ENCODE peak calls at places on chromosomes 2 and 18, in seven cellular contexts. One of them, this sample, is unnamed.
A peak's percentile ranks its signal among the peaks of the same experiment; 100 is the strongest.

GRCh38 chr2:85705680-85706039 is 11.5 kb downstream of the GNLY start:
- DNase-seq in keratinocyte: peak; percentile 35
- DNase-seq in SK-N-SH: no peak
- DNase-seq in BJ: peak; percentile 88
- DNase-seq in astrocyte: peak; percentile 98
- DNase-seq in lower lobe of right lung: peak; percentile 68
- DNase-seq in IMR-90: peak; percentile 99
- DNase-seq in this sample: no peak

GRCh38 chr2:162989507-162989906 is 150.9 kb upstream of the KCNH7 start:
- DNase-seq in keratinocyte: no peak
- DNase-seq in SK-N-SH: no peak
- DNase-seq in BJ: no peak
- DNase-seq in astrocyte: no peak
- DNase-seq in lower lobe of right lung: no peak
- DNase-seq in IMR-90: no peak
- DNase-seq in this sample: no peak

GRCh38 chr2:207819839-207820784 is 50.4 kb upstream of the FZD5 start:
- DNase-seq in keratinocyte: no peak
- DNase-seq in SK-N-SH: no peak
- DNase-seq in BJ: no peak
- DNase-seq in astrocyte: no peak
- DNase-seq in lower lobe of right lung: no peak
- DNase-seq in IMR-90: no peak
- DNase-seq in this sample: no peak

GRCh38 chr18:46319793-46320192 is 215.6 kb downstream of the HAUS1 start:
- DNase-seq in keratinocyte: no peak
- DNase-seq in SK-N-SH: no peak
- DNase-seq in BJ: no peak
- DNase-seq in astrocyte: peak; percentile 42
- DNase-seq in lower lobe of right lung: no peak
- DNase-seq in IMR-90: no peak
- DNase-seq in this sample: no peak

GRCh38 chr2:77161009-77161408 is 361.2 kb downstream of the LRRTM4 start:
- DNase-seq in keratinocyte: no peak
- DNase-seq in SK-N-SH: no peak
- DNase-seq in BJ: no peak
- DNase-seq in astrocyte: peak; percentile 65
- DNase-seq in lower lobe of right lung: no peak
- DNase-seq in IMR-90: peak; percentile 3
- DNase-seq in this sample: no peak

GRCh38 chr18:36185157-36185556 is 2.1 kb upstream of the MOCOS start:
- DNase-seq in keratinocyte: no peak
- DNase-seq in SK-N-SH: no peak
- DNase-seq in BJ: no peak
- DNase-seq in astrocyte: no peak
- DNase-seq in lower lobe of right lung: no peak
- DNase-seq in IMR-90: no peak
- DNase-seq in this sample: no peak

GRCh38 chr2:3589086-3589485 is 5.8 kb upstream of the COLEC11 start:
- DNase-seq in keratinocyte: no peak
- DNase-seq in SK-N-SH: no peak
- DNase-seq in BJ: no peak
- DNase-seq in astrocyte: no peak
- DNase-seq in lower lobe of right lung: no peak
- DNase-seq in IMR-90: no peak
- DNase-seq in this sample: no peak

GRCh38 chr2:73963385-73964120 is 21.2 kb upstream of the TET3 start:
- DNase-seq in keratinocyte: no peak
- DNase-seq in SK-N-SH: no peak
- DNase-seq in BJ: no peak
- DNase-seq in astrocyte: no peak
- DNase-seq in lower lobe of right lung: no peak
- DNase-seq in IMR-90: no peak
- DNase-seq in this sample: peak; percentile 65

GRCh38 chr2:128452536-128453530 is 134.2 kb upstream of the HS6ST1 start:
- DNase-seq in keratinocyte: no peak
- DNase-seq in SK-N-SH: no peak
- DNase-seq in BJ: no peak
- DNase-seq in astrocyte: no peak
- DNase-seq in lower lobe of right lung: no peak
- DNase-seq in IMR-90: no peak
- DNase-seq in this sample: peak; percentile 1

GRCh38 chr2:26897807-26898479 is 50.0 kb downstream of the DPYSL5 start:
- DNase-seq in keratinocyte: no peak
- DNase-seq in SK-N-SH: no peak
- DNase-seq in BJ: no peak
- DNase-seq in astrocyte: no peak
- DNase-seq in lower lobe of right lung: no peak
- DNase-seq in IMR-90: no peak
- DNase-seq in this sample: no peak

GRCh38 chr18:46196627-46197243 is 92.5 kb downstream of the HAUS1 start:
- DNase-seq in keratinocyte: no peak
- DNase-seq in SK-N-SH: no peak
- DNase-seq in BJ: no peak
- DNase-seq in astrocyte: peak; percentile 44
- DNase-seq in lower lobe of right lung: no peak
- DNase-seq in IMR-90: peak; percentile 36
- DNase-seq in this sample: no peak

GRCh38 chr18:41655074-41655473 is 300.0 kb upstream of the PIK3C3 start:
- DNase-seq in keratinocyte: no peak
- DNase-seq in SK-N-SH: no peak
- DNase-seq in BJ: no peak
- DNase-seq in astrocyte: no peak
- DNase-seq in lower lobe of right lung: no peak
- DNase-seq in IMR-90: no peak
- DNase-seq in this sample: no peak

GRCh38 chr2:218077464-218078216 is 8.6 kb downstream of the RUFY4 start:
- DNase-seq in keratinocyte: no peak
- DNase-seq in SK-N-SH: no peak
- DNase-seq in BJ: no peak
- DNase-seq in astrocyte: no peak
- DNase-seq in lower lobe of right lung: no peak
- DNase-seq in IMR-90: no peak
- DNase-seq in this sample: no peak

GRCh38 chr2:207337234-207338219 is 171.8 kb upstream of the KLF7 start:
- DNase-seq in keratinocyte: peak; percentile 100
- DNase-seq in SK-N-SH: no peak
- DNase-seq in BJ: no peak
- DNase-seq in astrocyte: peak; percentile 74
- DNase-seq in lower lobe of right lung: no peak
- DNase-seq in IMR-90: peak; percentile 63
- DNase-seq in this sample: no peak

GRCh38 chr18:26406854-26407517 is 141.4 kb downstream of the KCTD1 start:
- DNase-seq in keratinocyte: no peak
- DNase-seq in SK-N-SH: no peak
- DNase-seq in BJ: no peak
- DNase-seq in astrocyte: peak; percentile 4
- DNase-seq in lower lobe of right lung: no peak
- DNase-seq in IMR-90: no peak
- DNase-seq in this sample: no peak

GRCh38 chr2:175154670-175155082 is 13.3 kb downstream of the ATF2 start:
- DNase-seq in keratinocyte: no peak
- DNase-seq in SK-N-SH: no peak
- DNase-seq in BJ: no peak
- DNase-seq in astrocyte: peak; percentile 87
- DNase-seq in lower lobe of right lung: no peak
- DNase-seq in IMR-90: peak; percentile 89
- DNase-seq in this sample: peak; percentile 23

GRCh38 chr2:148716378-148716777 is 71.8 kb downstream of the EPC2 start:
- DNase-seq in keratinocyte: no peak
- DNase-seq in SK-N-SH: no peak
- DNase-seq in BJ: no peak
- DNase-seq in astrocyte: no peak
- DNase-seq in lower lobe of right lung: no peak
- DNase-seq in IMR-90: no peak
- DNase-seq in this sample: no peak

DNA sequence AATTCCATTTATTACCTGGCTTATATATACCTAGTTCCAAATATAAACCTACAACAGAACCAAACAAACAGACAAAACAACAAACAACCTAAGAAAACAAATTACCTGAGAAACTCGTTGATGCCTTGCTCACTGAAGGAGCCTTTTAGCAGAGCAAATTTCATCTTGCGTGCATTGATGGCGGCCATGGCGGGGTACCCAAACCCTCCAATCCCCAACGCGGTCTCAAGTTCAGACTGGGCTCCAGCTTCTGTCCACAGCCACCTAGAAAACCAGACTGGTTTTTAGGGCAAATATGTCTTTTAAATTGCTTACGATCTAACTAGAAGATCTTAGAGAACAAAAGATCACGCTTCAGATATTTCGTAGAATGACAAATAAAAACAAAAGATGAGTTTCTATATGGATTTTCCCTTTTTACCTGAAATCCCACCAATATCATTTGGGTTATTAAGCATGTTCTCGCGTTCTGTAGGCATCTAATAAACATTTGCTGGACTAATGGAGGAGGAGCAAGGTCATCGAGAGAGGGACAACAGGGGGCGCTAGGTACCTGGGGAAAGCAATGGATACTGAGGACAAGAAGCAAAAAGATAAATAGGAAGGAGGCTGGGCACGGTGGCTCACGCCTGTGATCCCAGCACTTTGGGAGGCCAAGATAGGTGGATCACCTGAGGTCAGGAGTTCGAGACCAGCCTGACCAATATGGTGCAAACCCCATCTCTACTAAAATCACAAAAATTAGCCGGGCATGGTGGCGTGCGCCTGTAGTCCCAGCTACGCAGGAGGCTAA is 25.2 kb downstream of the PDIA6 start:
- DNase-seq in keratinocyte: no peak
- DNase-seq in SK-N-SH: peak; percentile 60
- DNase-seq in BJ: no peak
- DNase-seq in astrocyte: no peak
- DNase-seq in lower lobe of right lung: no peak
- DNase-seq in IMR-90: no peak
- DNase-seq in this sample: peak; percentile 49
- TF ChIP-seq CTCF in keratinocyte: peak; percentile 49
- TF ChIP-seq CTCF in SK-N-SH: peak; percentile 56
- TF ChIP-seq CTCF in BJ: peak; percentile 20
- TF ChIP-seq CTCF in astrocyte: no peak
- TF ChIP-seq CTCF in lower lobe of right lung: no peak
- TF ChIP-seq CTCF in IMR-90: no peak
- TF ChIP-seq CTCF in this sample: peak; percentile 21

DNA sequence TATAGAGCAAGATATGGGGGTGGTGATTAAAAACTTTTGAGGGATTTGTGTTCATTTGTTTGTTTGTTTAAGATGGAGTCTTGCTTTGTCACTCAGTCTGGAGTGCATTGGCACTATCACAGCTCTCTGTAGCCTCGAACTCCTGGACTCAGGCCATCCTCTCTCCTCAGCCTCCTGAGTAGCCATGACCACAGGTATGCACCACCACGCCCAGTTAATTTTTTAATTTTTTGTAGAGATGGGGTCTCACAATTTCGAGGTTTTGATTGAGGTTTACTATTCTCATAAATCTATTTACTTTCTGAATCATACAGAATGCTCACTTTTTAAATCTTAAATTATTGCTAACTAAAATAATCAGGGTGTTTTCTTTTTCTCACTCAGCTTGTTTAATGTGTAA is 588.9 kb upstream of the SLC8A1 start:
- DNase-seq in keratinocyte: no peak
- DNase-seq in SK-N-SH: no peak
- DNase-seq in BJ: no peak
- DNase-seq in astrocyte: no peak
- DNase-seq in lower lobe of right lung: no peak
- DNase-seq in IMR-90: no peak
- DNase-seq in this sample: no peak
- TF ChIP-seq CTCF in keratinocyte: no peak
- TF ChIP-seq CTCF in SK-N-SH: no peak
- TF ChIP-seq CTCF in BJ: no peak
- TF ChIP-seq CTCF in astrocyte: no peak
- TF ChIP-seq CTCF in lower lobe of right lung: no peak
- TF ChIP-seq CTCF in IMR-90: no peak
- TF ChIP-seq CTCF in this sample: no peak

DNA sequence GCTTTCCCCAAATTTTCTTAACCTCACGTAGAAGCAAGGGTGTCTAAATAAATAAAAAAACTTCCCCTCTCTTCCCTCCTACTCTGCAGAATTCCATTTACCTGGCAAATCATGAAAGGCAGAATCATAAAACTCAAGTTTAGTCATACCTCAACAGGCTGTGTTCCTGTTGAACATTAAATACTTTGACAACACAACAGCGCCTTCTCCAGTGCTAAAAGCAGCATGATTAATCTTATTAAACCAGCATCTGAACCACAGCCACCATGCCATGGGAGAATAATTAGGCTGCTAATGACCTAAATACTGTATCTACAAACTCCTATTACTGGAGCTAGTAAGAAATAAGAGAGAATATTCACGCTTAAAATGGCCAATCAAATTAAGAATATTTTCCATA is 68.1 kb downstream of the CDH2 start:
- DNase-seq in keratinocyte: no peak
- DNase-seq in SK-N-SH: no peak
- DNase-seq in BJ: no peak
- DNase-seq in astrocyte: peak; percentile 60
- DNase-seq in lower lobe of right lung: no peak
- DNase-seq in IMR-90: no peak
- DNase-seq in this sample: no peak
- TF ChIP-seq CTCF in keratinocyte: peak; percentile 34
- TF ChIP-seq CTCF in SK-N-SH: peak; percentile 41
- TF ChIP-seq CTCF in BJ: no peak
- TF ChIP-seq CTCF in astrocyte: peak; percentile 25
- TF ChIP-seq CTCF in lower lobe of right lung: no peak
- TF ChIP-seq CTCF in IMR-90: no peak
- TF ChIP-seq CTCF in this sample: no peak

GRCh38 chr18:76569644-76570415 is 74.8 kb upstream of the ZNF516 start:
- DNase-seq in keratinocyte: no peak
- DNase-seq in SK-N-SH: no peak
- DNase-seq in BJ: no peak
- DNase-seq in astrocyte: no peak
- DNase-seq in lower lobe of right lung: no peak
- DNase-seq in IMR-90: no peak
- DNase-seq in this sample: no peak
- TF ChIP-seq CTCF in keratinocyte: no peak
- TF ChIP-seq CTCF in SK-N-SH: no peak
- TF ChIP-seq CTCF in BJ: no peak
- TF ChIP-seq CTCF in astrocyte: no peak
- TF ChIP-seq CTCF in lower lobe of right lung: no peak
- TF ChIP-seq CTCF in IMR-90: no peak
- TF ChIP-seq CTCF in this sample: no peak